ENCODE peak calls at places on chromosomes 12 and 14, in six cellular contexts. One of them, this sample, is unnamed.

GRCh38 chr12:95397566-95397965 is 76.4 kb upstream of the METAP2 start:
- DNase-seq in upper lobe of left lung: no peak
- DNase-seq in K562: no peak
- DNase-seq in suprapubic skin: no peak
- DNase-seq in transverse colon: no peak
- DNase-seq in tibial nerve: no peak
- DNase-seq in this sample: no peak

GRCh38 chr14:81946808-81947798 is 413.4 kb upstream of the SEL1L start:
- DNase-seq in upper lobe of left lung: no peak
- DNase-seq in transverse colon: no peak
- DNase-seq in tibial nerve: no peak
- DNase-seq in K562: no peak
- DNase-seq in suprapubic skin: no peak
- DNase-seq in this sample: no peak

GRCh38 chr12:4506870-4507269 is 31.8 kb upstream of the RAD51AP1 start:
- DNase-seq in transverse colon: no peak
- DNase-seq in suprapubic skin: no peak
- DNase-seq in upper lobe of left lung: no peak
- DNase-seq in K562: no peak
- DNase-seq in tibial nerve: no peak
- DNase-seq in this sample: no peak

GRCh38 chr14:96904201-96904600 is 107.0 kb downstream of the VRK1 start:
- DNase-seq in upper lobe of left lung: no peak
- DNase-seq in tibial nerve: no peak
- DNase-seq in transverse colon: no peak
- DNase-seq in suprapubic skin: no peak
- DNase-seq in K562: no peak
- DNase-seq in this sample: no peak

GRCh38 chr12:10182662-10183061 is 3.8 kb downstream of the TMEM52B start:
- DNase-seq in suprapubic skin: no peak
- DNase-seq in transverse colon: no peak
- DNase-seq in tibial nerve: no peak
- DNase-seq in K562: no peak
- DNase-seq in upper lobe of left lung: no peak
- DNase-seq in this sample: no peak

GRCh38 chr14:47710581-47710980 is 35.2 kb upstream of the MDGA2 start:
- DNase-seq in K562: no peak
- DNase-seq in upper lobe of left lung: no peak
- DNase-seq in transverse colon: no peak
- DNase-seq in suprapubic skin: no peak
- DNase-seq in tibial nerve: no peak
- DNase-seq in this sample: no peak

GRCh38 chr12:116609715-116610114 is 50.5 kb downstream of the MAP1LC3B2 start:
- DNase-seq in upper lobe of left lung: no peak
- DNase-seq in tibial nerve: no peak
- DNase-seq in transverse colon: no peak
- DNase-seq in suprapubic skin: no peak
- DNase-seq in K562: peak; percentile 55
- DNase-seq in this sample: no peak

GRCh38 chr14:36105401-36105800 is 71.1 kb downstream of the PTCSC3 start:
- DNase-seq in upper lobe of left lung: peak; percentile 71
- DNase-seq in transverse colon: no peak
- DNase-seq in suprapubic skin: no peak
- DNase-seq in tibial nerve: no peak
- DNase-seq in K562: peak; percentile 6
- DNase-seq in this sample: no peak

GRCh38 chr12:51449569-51450246 is 25.1 kb downstream of the SLC4A8 start:
- DNase-seq in transverse colon: no peak
- DNase-seq in K562: no peak
- DNase-seq in tibial nerve: no peak
- DNase-seq in upper lobe of left lung: no peak
- DNase-seq in suprapubic skin: no peak
- DNase-seq in this sample: no peak

DNA sequence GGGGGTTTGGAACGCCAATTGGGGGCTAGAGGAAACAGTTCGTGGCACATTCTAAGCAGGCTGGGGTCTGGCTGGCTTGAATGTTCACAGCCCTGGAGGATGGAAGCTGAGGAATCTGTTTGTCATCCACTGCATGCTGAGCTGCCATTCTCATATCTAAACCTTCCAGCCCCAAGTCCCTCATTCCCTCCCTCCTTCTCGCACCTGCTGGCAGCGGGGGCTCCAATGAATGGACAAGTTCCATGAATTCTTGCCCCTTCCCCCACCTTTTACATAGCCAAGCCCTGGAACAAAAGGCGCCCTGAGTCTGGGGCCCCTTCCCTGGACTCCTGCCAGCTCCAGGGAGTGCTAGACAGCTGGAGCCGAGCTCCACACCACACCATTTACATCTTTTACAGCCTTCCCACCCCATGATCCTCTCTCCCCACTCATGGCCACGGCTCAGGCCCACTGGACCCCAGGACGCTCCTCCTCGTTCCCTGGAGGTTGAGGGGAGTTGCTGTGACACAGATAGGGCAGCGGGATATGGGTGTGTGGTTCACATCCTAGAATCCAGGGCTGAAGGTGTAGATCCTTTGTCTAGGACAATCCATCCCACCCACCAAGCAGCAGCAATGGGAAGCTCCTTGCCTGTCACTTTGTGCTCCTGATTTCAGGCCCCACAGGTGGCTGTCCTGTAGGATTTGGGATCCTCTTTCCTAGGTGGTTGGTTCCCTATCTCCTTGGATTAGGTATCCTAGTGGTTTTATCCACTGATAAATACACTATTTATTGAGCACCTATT is 21.7 kb upstream of the VRTN start:
- DNase-seq in transverse colon: no peak
- DNase-seq in suprapubic skin: no peak
- DNase-seq in K562: no peak
- DNase-seq in tibial nerve: no peak
- DNase-seq in upper lobe of left lung: no peak
- DNase-seq in this sample: no peak
- TF ChIP-seq EP300 in transverse colon: no peak
- TF ChIP-seq EP300 in suprapubic skin: no peak
- TF ChIP-seq EP300 in K562: no peak
- TF ChIP-seq EP300 in tibial nerve: no peak
- TF ChIP-seq EP300 in upper lobe of left lung: no peak
- TF ChIP-seq EP300 in this sample: no peak

GRCh38 chr12:34595749-34596733 is 573.7 kb downstream of the ALG10 start:
- DNase-seq in upper lobe of left lung: peak; percentile 14
- DNase-seq in tibial nerve: no peak
- DNase-seq in K562: no peak
- DNase-seq in transverse colon: peak; percentile 4
- DNase-seq in suprapubic skin: peak; percentile 53
- DNase-seq in this sample: peak; percentile 37

GRCh38 chr12:34597548-34598351 is 575.5 kb downstream of the ALG10 start:
- DNase-seq in suprapubic skin: no peak
- DNase-seq in upper lobe of left lung: no peak
- DNase-seq in transverse colon: peak; percentile 1
- DNase-seq in K562: no peak
- DNase-seq in tibial nerve: no peak
- DNase-seq in this sample: peak; percentile 28

GRCh38 chr12:34591966-34592365 is 569.7 kb downstream of the ALG10 start:
- DNase-seq in suprapubic skin: no peak
- DNase-seq in transverse colon: no peak
- DNase-seq in K562: no peak
- DNase-seq in tibial nerve: no peak
- DNase-seq in upper lobe of left lung: no peak
- DNase-seq in this sample: no peak
- H3K9me3 ChIP-seq in suprapubic skin: peaks cover 64% of the 10 kb centered on the region
- H3K9me3 ChIP-seq in transverse colon: peaks cover 79% of the 10 kb centered on the region
- H3K9me3 ChIP-seq in K562: no peaks in the 10 kb centered on the region
- H3K9me3 ChIP-seq in tibial nerve: no peaks in the 10 kb centered on the region
- H3K9me3 ChIP-seq in upper lobe of left lung: peaks cover 49% of the 10 kb centered on the region
- H3K9me3 ChIP-seq in this sample: peaks cover 39% of the 10 kb centered on the region

DNA sequence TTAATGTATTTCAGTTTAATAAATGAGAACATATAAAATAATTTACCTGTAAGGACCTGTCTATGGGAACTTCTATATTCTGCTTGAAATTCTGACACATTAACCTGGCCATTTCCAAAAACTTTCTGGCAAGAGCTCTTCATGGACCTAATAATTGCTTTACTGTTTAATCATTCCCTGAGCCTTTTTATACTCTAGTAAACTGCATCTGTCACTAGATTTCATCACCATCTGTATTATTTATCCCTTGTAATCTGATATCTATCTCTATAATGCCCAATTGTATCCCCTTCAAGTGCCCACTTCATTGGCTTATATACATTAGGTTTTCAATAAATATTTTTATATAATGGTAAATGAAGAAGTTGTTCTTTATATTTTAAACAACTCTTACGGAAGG is 327.8 kb downstream of the RAD51B start:
- DNase-seq in upper lobe of left lung: no peak
- DNase-seq in K562: no peak
- DNase-seq in suprapubic skin: no peak
- DNase-seq in transverse colon: no peak
- DNase-seq in tibial nerve: no peak
- DNase-seq in this sample: no peak
- TF ChIP-seq EP300 in upper lobe of left lung: no peak
- TF ChIP-seq EP300 in K562: no peak
- TF ChIP-seq EP300 in suprapubic skin: no peak
- TF ChIP-seq EP300 in transverse colon: no peak
- TF ChIP-seq EP300 in tibial nerve: no peak
- TF ChIP-seq EP300 in this sample: no peak

DNA sequence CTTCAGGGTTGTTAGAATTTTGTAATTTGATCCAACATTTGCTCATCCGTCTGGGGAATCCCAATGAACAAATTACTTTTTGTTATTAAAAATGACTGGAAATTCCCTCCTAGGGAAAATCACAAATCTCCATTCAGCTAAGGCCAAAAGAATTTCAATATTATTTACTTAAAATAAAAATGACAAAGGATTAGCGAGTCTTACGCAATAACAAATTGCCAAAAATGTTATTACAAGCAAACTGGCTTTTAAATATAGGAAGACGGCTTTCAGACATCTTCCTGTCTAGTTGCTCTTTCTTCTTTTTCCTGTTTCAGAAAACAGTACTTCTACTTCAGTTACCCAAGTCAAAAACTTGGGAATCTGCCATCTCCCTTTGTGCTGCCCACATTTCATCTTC is 92.4 kb upstream of the TSPAN8 start:
- DNase-seq in tibial nerve: no peak
- DNase-seq in transverse colon: no peak
- DNase-seq in suprapubic skin: no peak
- DNase-seq in K562: no peak
- DNase-seq in upper lobe of left lung: no peak
- DNase-seq in this sample: no peak
- H3K9me3 ChIP-seq in tibial nerve: no peaks in the 10 kb centered on the region
- H3K9me3 ChIP-seq in transverse colon: peaks cover 20% of the 10 kb centered on the region
- H3K9me3 ChIP-seq in suprapubic skin: peaks cover 4% of the 10 kb centered on the region
- H3K9me3 ChIP-seq in K562: peaks cover 14% of the 10 kb centered on the region
- H3K9me3 ChIP-seq in upper lobe of left lung: peaks cover 6% of the 10 kb centered on the region
- H3K9me3 ChIP-seq in this sample: peaks cover 16% of the 10 kb centered on the region